ENCODE peak calls at places on chromosomes 3 and 15, in seven cellular contexts. I is GM12865; N is fibroblast of pulmonary artery; C is AG10803; P is sigmoid colon; A is CD4-positive, alpha-beta T cell; W is kidney epithelial cell. M is an unnamed sample.

GRCh38 chr15:73924258-73924921 is 1.9 kb upstream of the LOXL1 start:
- DNase-seq in C (peak; percentile 84), I (no peak), N (peak; percentile 84), A (no peak), W (no peak), P (no peak), M (peak; percentile 37)

GRCh38 chr3:188223936-188224335 is 70.0 kb downstream of the LPP start:
- DNase-seq in I (no peak), P (no peak), W (no peak), N (no peak), A (no peak), C (no peak), M (no peak)

GRCh38 chr3:129614927-129615363 is 8.5 kb upstream of the PLXND1 start:
- DNase-seq in W (no peak), A (no peak), I (no peak), P (peak; percentile 77), N (no peak), C (no peak), M (no peak)

GRCh38 chr3:43094851-43095250 is 11.0 kb downstream of the POMGNT2 start:
- DNase-seq in C (no peak), A (no peak), I (no peak), W (no peak), P (no peak), N (no peak), M (no peak)

GRCh38 chr3:37492468-37492867 is 318.1 kb upstream of the LRRFIP2 start:
- DNase-seq in C (no peak), W (no peak), P (no peak), I (no peak), A (no peak), N (no peak), M (no peak)

GRCh38 chr3:171351676-171352075 is 108.5 kb downstream of the TNIK start:
- DNase-seq in I (no peak), A (no peak), C (peak; percentile 94), N (peak; percentile 87), W (peak; percentile 86), P (no peak), M (no peak)

GRCh38 chr15:88918738-88919137 is 5.6 kb upstream of the MFGE8 start:
- DNase-seq in I (peak; percentile 72), A (no peak), W (peak; percentile 99), N (peak; percentile 97), P (no peak), C (peak; percentile 99), M (peak; percentile 82)

GRCh38 chr3:151843275-151843674 is 29.4 kb downstream of the AADAC start:
- DNase-seq in A (no peak), C (no peak), I (no peak), N (peak; percentile 37), W (no peak), P (no peak), M (no peak)

GRCh38 chr15:85690546-85691226 is 104.0 kb downstream of the KLHL25 start:
- DNase-seq in A (no peak), W (no peak), P (no peak), I (peak; percentile 90), N (no peak), C (no peak), M (no peak)

GRCh38 chr15:49041406-49041805 is 4.8 kb downstream of the SECISBP2L start:
- DNase-seq in C (peak; percentile 21), I (no peak), N (peak; percentile 25), A (no peak), P (no peak), W (no peak), M (no peak)

GRCh38 chr15:48800245-48800644 is 10.6 kb downstream of the CEP152 start:
- DNase-seq in N (no peak), W (no peak), I (no peak), P (no peak), C (no peak), A (no peak), M (no peak)

GRCh38 chr15:74434260-74434915 is 630 bp upstream of the SEMA7A start:
- DNase-seq in N (peak; percentile 16), P (no peak), I (no peak), C (peak; percentile 28), W (no peak), A (no peak), M (no peak)

GRCh38 chr3:167116120-167116922 is 263.8 kb downstream of the ZBBX start:
- DNase-seq in C (no peak), A (no peak), I (no peak), W (no peak), N (no peak), P (peak; percentile 55), M (no peak)

GRCh38 chr3:60147249-60147648 is 1097.4 kb upstream of the CFAP20DC start:
- DNase-seq in P (no peak), I (no peak), C (no peak), W (no peak), A (no peak), N (no peak), M (no peak)

GRCh38 chr15:79003301-79003700 is 58.5 kb upstream of the CTSH start:
- DNase-seq in A (no peak), N (no peak), W (no peak), C (peak; percentile 42), P (no peak), I (no peak), M (no peak)

GRCh38 chr15:83734487-83734886 is 80.6 kb downstream of the ADAMTSL3 start:
- DNase-seq in P (no peak), C (no peak), W (no peak), A (no peak), I (peak; percentile 45), N (peak; percentile 38), M (peak; percentile 63)

GRCh38 chr3:128416578-128417150 is 50.0 kb downstream of the DNAJB8 start:
- DNase-seq in A (no peak), I (no peak), W (peak; percentile 44), P (no peak), N (peak; percentile 38), C (peak; percentile 85), M (peak; percentile 90)

GRCh38 chr3:158434412-158435038 is 136.5 kb upstream of the MLF1 start:
- DNase-seq in N (peak; percentile 83), P (peak; percentile 62), I (peak; percentile 68), A (peak; percentile 11), C (peak; percentile 71), W (no peak), M (peak; percentile 81)

GRCh38 chr3:71104090-71104489 is 479.4 kb downstream of the FOXP1 start:
- DNase-seq in N (peak; percentile 61), P (no peak), I (no peak), C (peak; percentile 71), W (no peak), A (no peak), M (no peak)

GRCh38 chr15:51121118-51121517 is 26.4 kb upstream of the TNFAIP8L3 start:
- DNase-seq in W (peak; percentile 93), N (peak; percentile 98), I (no peak), P (no peak), C (peak; percentile 88), A (no peak), M (peak; percentile 76)

GRCh38 chr15:57306305-57306943 is 69.9 kb upstream of the CGNL1 start:
- DNase-seq in I (peak; percentile 83), W (no peak), N (peak; percentile 72), P (peak; percentile 89), C (peak; percentile 64), A (peak; percentile 79), M (peak; percentile 97)

GRCh38 chr3:43858052-43858701 is 167.4 kb downstream of the ABHD5 start:
- DNase-seq in N (no peak), P (no peak), W (no peak), I (no peak), C (no peak), A (no peak), M (no peak)

GRCh38 chr3:9787714-9788113 is 4.6 kb downstream of the TADA3 start:
- DNase-seq in A (no peak), C (no peak), N (no peak), W (no peak), I (no peak), P (no peak), M (no peak)

GRCh38 chr3:171614318-171614967 is 154.2 kb upstream of the TNIK start:
- DNase-seq in I (peak; percentile 49), P (no peak), C (no peak), A (no peak), W (no peak), N (peak; percentile 58), M (peak; percentile 68)

DNA sequence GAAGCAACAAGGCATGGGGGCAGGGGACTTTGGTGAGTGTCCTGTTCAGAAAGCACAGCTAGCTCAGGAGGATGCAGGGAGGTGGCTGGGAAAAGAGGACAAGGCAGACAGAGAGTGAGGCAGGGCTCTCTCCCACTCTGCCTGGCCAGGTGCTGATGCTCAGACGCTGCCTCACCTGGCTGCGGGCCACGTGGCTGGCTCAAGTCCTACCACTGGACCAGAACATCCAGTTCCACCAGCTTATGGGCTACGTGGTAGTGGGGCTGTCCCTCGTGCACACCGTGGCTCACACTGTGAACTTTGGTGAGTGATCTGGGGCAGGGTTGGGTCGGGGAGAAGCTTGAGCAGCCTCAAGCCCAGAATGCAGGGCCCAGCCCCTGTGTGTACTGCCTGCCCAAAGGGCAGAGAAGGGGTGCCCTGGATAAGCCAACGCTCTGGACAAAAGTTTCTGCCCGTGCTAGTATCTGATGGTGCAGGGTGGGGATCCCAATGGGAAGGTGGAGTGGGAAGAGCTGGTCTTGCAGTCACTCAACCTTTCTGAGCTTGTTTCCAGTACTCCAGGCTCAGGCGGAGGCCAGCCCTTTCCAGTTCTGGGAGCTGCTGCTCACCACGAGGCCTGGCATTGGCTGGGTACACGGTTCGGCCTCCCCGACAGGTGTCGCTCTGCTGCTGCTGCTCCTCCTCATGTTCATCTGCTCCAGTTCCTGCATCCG is 20.9 kb downstream of the NOX5 start:
- DNase-seq in A (no peak), N (peak; percentile 26), C (no peak), W (no peak), P (no peak), I (no peak), M (peak; percentile 51)
- TF ChIP-seq CTCF in A (no peak), N (peak; percentile 39), C (no peak), W (peak; percentile 6), P (no peak), I (no peak), M (no peak)

GRCh38 chr3:172713316-172713715 is 2.4 kb upstream of the NCEH1 start:
- DNase-seq in W (no peak), I (peak; percentile 18), A (no peak), C (peak; percentile 46), N (no peak), P (no peak), M (no peak)
- TF ChIP-seq CTCF in W (no peak), I (no peak), A (no peak), C (no peak), N (no peak), P (no peak), M (no peak)

DNA sequence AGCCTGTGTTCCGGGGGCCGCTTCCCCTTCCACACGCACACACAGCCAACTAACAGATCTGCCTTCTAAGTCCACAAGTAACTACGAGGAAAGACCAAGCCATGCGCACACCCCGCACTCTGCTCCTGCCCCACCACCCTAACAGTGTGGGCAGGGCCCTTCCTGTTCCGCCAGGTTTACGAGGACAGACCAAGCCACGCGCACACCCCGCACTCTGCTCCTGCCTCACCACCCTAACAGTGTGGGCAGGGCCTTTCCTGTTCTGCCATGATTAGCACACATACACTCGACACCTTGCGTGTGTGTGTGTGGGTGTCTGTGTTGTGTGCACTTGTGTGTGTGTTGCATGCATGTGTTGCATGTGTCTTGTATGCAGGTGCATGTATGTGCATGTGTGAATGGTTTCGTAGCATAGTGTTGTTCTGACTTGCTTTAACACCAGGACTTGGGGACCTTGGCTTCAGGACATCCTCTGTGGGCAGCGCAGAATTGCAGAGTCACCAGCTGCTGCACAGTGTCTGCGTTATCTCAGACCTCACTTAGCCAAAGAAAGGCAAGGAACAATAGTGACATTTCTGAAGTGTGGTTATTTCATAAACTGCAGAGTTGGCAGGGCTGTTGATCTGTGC is 114.4 kb downstream of the CHSY1 start:
- DNase-seq in N (no peak), C (no peak), I (no peak), W (no peak), P (no peak), A (no peak), M (no peak)
- TF ChIP-seq CTCF in N (no peak), C (no peak), I (no peak), W (no peak), P (no peak), A (no peak), M (no peak)

GRCh38 chr3:94101860-94102259 is 39.0 kb downstream of the NSUN3 start:
- DNase-seq in N (peak; percentile 33), C (peak; percentile 3), W (no peak), A (no peak), P (no peak), I (peak; percentile 6), M (no peak)
- TF ChIP-seq CTCF in N (peak; percentile 20), C (peak; percentile 12), W (no peak), A (no peak), P (no peak), I (no peak), M (no peak)

M was measured in Calu3.